ENCODE peak calls at places on chromosomes 5 and 9, in five cellular contexts. W is adrenal gland, U is heart left ventricle, D is spleen, V is breast epithelium. O is an unnamed sample.

GRCh38 chr5:142716963-142717362 is 31.1 kb upstream of the FGF1 start:
- DNase-seq in W (peak; percentile 54), U (no peak), D (no peak), V (peak; percentile 55), O (no peak)

GRCh38 chr9:94681508-94681907 is 42.2 kb upstream of the FBP1 start:
- DNase-seq in W (peak; percentile 90), U (peak; percentile 82), D (peak; percentile 81), V (no peak), O (peak; percentile 76)

GRCh38 chr5:2656186-2656585 is 95.3 kb downstream of the IRX2 start:
- DNase-seq in W (no peak), U (no peak), D (no peak), V (no peak), O (no peak)

GRCh38 chr5:140630296-140630695 is 2.7 kb downstream of the CD14 start:
- DNase-seq in W (no peak), U (no peak), D (no peak), V (no peak), O (no peak)

GRCh38 chr9:69885474-69885929 is 64.9 kb downstream of the CFAP95 start:
- DNase-seq in W (no peak), U (no peak), D (no peak), V (no peak), O (no peak)

GRCh38 chr5:159163027-159163699 is 46.2 kb downstream of the RNF145 start:
- DNase-seq in W (no peak), U (no peak), D (no peak), V (no peak), O (no peak)

GRCh38 chr5:55387865-55388264 is 80.1 kb downstream of the MTREX start:
- DNase-seq in W (no peak), U (no peak), D (no peak), V (no peak), O (no peak)

GRCh38 chr5:160347453-160347852 is 23.0 kb downstream of the C1QTNF2 start:
- DNase-seq in W (no peak), U (no peak), D (no peak), V (no peak), O (no peak)

GRCh38 chr5:83015676-83016075 is 61.5 kb downstream of the TMEM167A start:
- DNase-seq in W (no peak), U (no peak), D (no peak), V (no peak), O (no peak)

GRCh38 chr5:140239939-140240700 is 62.8 kb downstream of the PFDN1 start:
- DNase-seq in W (peak; percentile 72), U (no peak), D (peak; percentile 80), V (peak; percentile 56), O (peak; percentile 57)

GRCh38 chr5:73437126-73438047 is 11.2 kb downstream of the FOXD1 start:
- DNase-seq in W (no peak), U (no peak), D (no peak), V (no peak), O (no peak)

GRCh38 chr5:176781638-176782570 is 28.5 kb upstream of the UNC5A start:
- DNase-seq in W (no peak), U (no peak), D (peak; percentile 31), V (peak; percentile 27), O (peak; percentile 12)

GRCh38 chr9:124863371-124863831 is 1.5 kb downstream of the ARPC5L start:
- DNase-seq in W (no peak), U (no peak), D (no peak), V (no peak), O (no peak)

GRCh38 chr9:89536145-89536574 is 38.2 kb upstream of the SEMA4D start:
- DNase-seq in W (no peak), U (no peak), D (no peak), V (no peak), O (no peak)

GRCh38 chr5:4212981-4213819 is 617.6 kb downstream of the IRX1 start:
- DNase-seq in W (no peak), U (no peak), D (no peak), V (no peak), O (no peak)

GRCh38 chr9:103721056-103721455 is 373.1 kb upstream of the SMC2 start:
- DNase-seq in W (no peak), U (no peak), D (no peak), V (no peak), O (no peak)

GRCh38 chr5:134411546-134412266 is at the start of gene CDKN2AIPNL:
- DNase-seq in W (peak; percentile 90), U (peak; percentile 97), D (peak; percentile 99), V (peak; percentile 88), O (peak; percentile 95)

GRCh38 chr5:95530441-95530840 is 24.3 kb downstream of the SKIC3 start:
- DNase-seq in W (peak; percentile 36), U (no peak), D (no peak), V (no peak), O (no peak)

GRCh38 chr9:3848445-3849114 is 322.8 kb upstream of the RFX3 start:
- DNase-seq in W (no peak), U (no peak), D (no peak), V (no peak), O (no peak)
- TF ChIP-seq CTCF in W (no peak), U (no peak), D (no peak), V (no peak), O (no peak)

GRCh38 chr9:136619742-136620440 is 42.8 kb upstream of the EGFL7 start:
- DNase-seq in W (peak; percentile 67), U (peak; percentile 89), D (peak; percentile 96), V (no peak), O (peak; percentile 98)
- H3K4me1 ChIP-seq in W (peaks cover 11% of the 10 kb centered on the region), U (peaks cover 26% of the 10 kb centered on the region), D (peaks cover 45% of the 10 kb centered on the region), V (peaks cover 5% of the 10 kb centered on the region), O (peaks cover 47% of the 10 kb centered on the region)

DNA sequence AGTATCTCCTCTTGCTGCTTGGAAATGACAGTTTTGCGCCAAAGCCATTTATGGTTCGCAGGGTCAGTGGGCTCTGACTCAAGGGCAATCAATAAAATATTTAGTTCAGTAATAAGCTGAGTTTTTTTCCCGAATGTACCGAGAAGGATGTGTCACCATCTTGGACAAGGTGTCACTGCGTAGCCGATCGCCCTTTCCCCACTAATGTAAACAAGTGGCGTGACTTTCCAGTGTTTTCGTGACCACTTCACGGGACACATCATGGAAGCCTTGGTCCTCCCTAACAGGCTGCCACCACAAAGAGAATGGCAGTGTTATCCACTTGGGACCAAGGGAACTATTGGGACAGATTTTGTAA is 16.4 kb downstream of the ISL1 start:
- DNase-seq in W (no peak), U (no peak), D (no peak), V (no peak), O (no peak)
- TF ChIP-seq POLR2A in W (no peak), U (no peak), D (no peak), V (no peak), O (no peak)

GRCh38 chr9:128580731-128581130 is 28.3 kb downstream of the SPTAN1 start:
- DNase-seq in W (no peak), U (no peak), D (no peak), V (no peak), O (no peak)
- TF ChIP-seq CTCF in W (no peak), U (no peak), D (no peak), V (no peak), O (no peak)

DNA sequence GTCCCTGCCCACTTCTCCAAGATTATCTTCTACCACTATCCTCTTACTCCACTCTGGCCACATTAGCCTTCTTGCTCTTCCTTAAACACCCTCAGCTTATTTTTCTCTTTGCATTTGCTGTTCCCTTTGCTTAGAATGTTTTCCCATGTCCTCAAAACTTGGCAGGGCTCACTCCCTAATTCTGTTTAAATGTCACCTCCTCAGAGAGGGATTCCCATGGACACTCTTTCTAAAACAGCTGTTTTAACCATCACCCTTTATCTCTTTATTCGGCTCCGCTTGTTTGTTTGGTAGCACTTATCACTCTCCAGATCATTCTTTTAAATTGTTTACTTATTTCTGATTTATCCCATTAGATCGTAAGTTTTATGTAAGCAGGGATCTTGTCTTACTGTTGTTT is 278.5 kb downstream of the CWC27 start:
- DNase-seq in W (no peak), U (no peak), D (no peak), V (no peak), O (no peak)
- H3K4me1 ChIP-seq in W (no peaks in the 10 kb centered on the region), U (no peaks in the 10 kb centered on the region), D (no peaks in the 10 kb centered on the region), V (no peaks in the 10 kb centered on the region), O (no peaks in the 10 kb centered on the region)

GRCh38 chr9:6899274-6899673 is 141.5 kb downstream of the KDM4C start:
- DNase-seq in W (no peak), U (no peak), D (no peak), V (no peak), O (no peak)

GRCh38 chr9:6895754-6896153 is 138.0 kb downstream of the KDM4C start:
- DNase-seq in W (no peak), U (no peak), D (no peak), V (no peak), O (no peak)

GRCh38 chr9:6897831-6898230 is 140.1 kb downstream of the KDM4C start:
- DNase-seq in W (no peak), U (no peak), D (no peak), V (no peak), O (no peak)

GRCh38 chr9:6896562-6896961 is 138.8 kb downstream of the KDM4C start:
- DNase-seq in W (no peak), U (no peak), D (no peak), V (no peak), O (no peak)

DNA sequence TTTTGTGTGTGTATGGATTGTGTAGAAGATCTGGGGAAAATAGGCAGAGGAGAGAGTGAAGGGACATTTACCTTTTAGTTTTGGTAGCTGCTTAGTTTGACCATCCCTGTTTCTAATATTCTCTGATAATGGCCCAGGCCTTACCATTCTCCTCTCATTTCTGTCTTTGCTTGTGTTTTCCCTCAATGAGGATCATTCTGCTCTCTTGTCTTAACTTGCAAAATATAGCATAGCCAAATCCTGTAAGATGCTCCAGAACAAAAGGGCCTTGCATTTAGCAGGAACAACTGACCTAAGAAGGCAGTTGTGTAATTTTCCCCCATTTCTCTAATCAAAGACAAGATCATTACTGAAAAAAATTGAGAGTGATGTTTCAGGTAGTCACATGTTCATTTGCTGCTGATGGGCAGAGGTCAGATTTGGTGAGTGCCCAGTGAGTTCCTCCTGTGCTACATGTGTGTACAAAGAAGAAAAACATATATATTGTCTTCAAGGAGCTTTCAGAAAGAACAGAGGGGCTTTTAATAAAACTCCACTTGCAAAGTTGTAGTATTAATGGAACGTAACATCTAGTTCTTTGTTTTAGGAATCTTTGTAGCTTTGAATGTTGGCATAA is 139.5 kb downstream of the KDM4C start:
- DNase-seq in W (no peak), U (no peak), D (no peak), V (no peak), O (no peak)
- TF ChIP-seq POLR2A in W (no peak), U (no peak), D (no peak), V (no peak), O (no peak)

O was measured in right lobe of liver.